ENCODE peak calls at places on chromosomes 13 and 19, in seven cellular contexts. H, R, A, Y, E, X and J are unnamed samples.

GRCh38 chr13:76885203-76886004 is 801 bp downstream of the KCTD12 start:
- DNase-seq in A (peak; percentile 36), Y (peak; percentile 58), H (no peak), R (peak; percentile 37), X (peak; percentile 26), E (peak; percentile 82), J (peak; percentile 73)

GRCh38 chr13:76383671-76384461 is 502.3 kb downstream of the KCTD12 start:
- DNase-seq in E (no peak), Y (peak; percentile 86), A (no peak), R (no peak), H (peak; percentile 82), X (no peak), J (peak; percentile 0)

GRCh38 chr13:62502606-62503005 is 1087.0 kb upstream of the PCDH20 start:
- DNase-seq in H (no peak), E (no peak), X (no peak), R (no peak), A (no peak), Y (no peak), J (no peak)

GRCh38 chr19:58203814-58204475 is 21.1 kb downstream of the ZNF274 start:
- DNase-seq in A (no peak), H (no peak), Y (no peak), X (no peak), R (no peak), E (no peak), J (no peak)

GRCh38 chr19:19361075-19361594 is 40.5 kb downstream of the MAU2 start:
- DNase-seq in H (peak; percentile 37), A (peak; percentile 81), X (peak; percentile 29), E (peak; percentile 80), R (peak; percentile 19), Y (peak; percentile 84), J (peak; percentile 73)

GRCh38 chr13:70098669-70099068 is 9.0 kb upstream of the ATXN8OS start:
- DNase-seq in A (no peak), Y (no peak), R (no peak), E (no peak), X (no peak), H (no peak), J (peak; percentile 15)

GRCh38 chr19:32166238-32166637 is 179.2 kb upstream of the ZNF507 start:
- DNase-seq in H (no peak), Y (no peak), E (no peak), X (no peak), R (no peak), A (no peak), J (no peak)

GRCh38 chr19:4768934-4769777 is 22.4 kb upstream of the FEM1A start:
- DNase-seq in Y (peak; percentile 78), A (peak; percentile 91), R (peak; percentile 37), X (peak; percentile 40), H (peak; percentile 6), E (peak; percentile 84), J (peak; percentile 94)

GRCh38 chr13:114263590-114263989 is 17.8 kb upstream of the UPF3A start:
- DNase-seq in A (peak; percentile 48), X (no peak), E (no peak), H (no peak), R (no peak), Y (no peak), J (no peak)

GRCh38 chr13:43880451-43880850 is 747 bp downstream of the LACC1 start:
- DNase-seq in X (no peak), H (no peak), Y (peak; percentile 13), A (peak; percentile 22), E (no peak), R (no peak), J (no peak)

GRCh38 chr19:1845642-1846041 is 2.6 kb downstream of the REXO1 start:
- DNase-seq in R (no peak), A (no peak), Y (no peak), E (no peak), X (no peak), H (no peak), J (no peak)

GRCh38 chr19:57351867-57352266 is 796 bp downstream of the ZNF304 start:
- DNase-seq in Y (peak; percentile 16), H (no peak), X (no peak), E (no peak), R (no peak), A (no peak), J (no peak)

GRCh38 chr19:47509973-47510372 is 4.9 kb downstream of the NAPA start:
- DNase-seq in R (no peak), E (peak; percentile 79), Y (no peak), X (no peak), A (no peak), H (no peak), J (no peak)

GRCh38 chr19:35908977-35909683 is 1.0 kb upstream of the TYROBP start:
- DNase-seq in Y (no peak), E (peak; percentile 71), A (peak; percentile 83), X (no peak), H (no peak), R (no peak), J (no peak)

GRCh38 chr19:18666304-18666703 is 17.2 kb upstream of the CRTC1 start:
- DNase-seq in E (no peak), Y (no peak), R (no peak), X (no peak), A (no peak), H (no peak), J (no peak)

GRCh38 chr13:21139374-21139773 is 37.0 kb downstream of the SKA3 start:
- DNase-seq in A (peak; percentile 23), Y (no peak), E (no peak), X (no peak), R (no peak), H (no peak), J (no peak)

GRCh38 chr19:27822336-27822735 is 1390.6 kb downstream of the UQCRFS1 start:
- DNase-seq in X (no peak), A (no peak), R (no peak), H (no peak), E (no peak), Y (peak; percentile 90), J (no peak)

GRCh38 chr19:29881386-29881785 is 60.7 kb upstream of the URI1 start:
- DNase-seq in X (no peak), A (no peak), R (no peak), E (no peak), Y (peak; percentile 58), H (no peak), J (no peak)